ENCODE peak calls at places on chromosomes 5 and 9, in five cellular contexts. One of them, this sample, is unnamed.

GRCh38 chr9:36163049-36163839 is 5.9 kb upstream of the CCIN start:
- DNase-seq in WTC11: peak
- DNase-seq in psoas muscle: peak
- DNase-seq in HFFc6: no peak
- DNase-seq in caudate nucleus: no peak
- DNase-seq in this sample: peak

GRCh38 chr9:95092321-95093072 is 225.0 kb downstream of the FANCC start:
- DNase-seq in caudate nucleus: no peak
- DNase-seq in HFFc6: peak
- DNase-seq in WTC11: no peak
- DNase-seq in psoas muscle: no peak
- DNase-seq in this sample: peak

GRCh38 chr5:56108212-56108611 is 113.4 kb upstream of the IL6ST start:
- DNase-seq in HFFc6: no peak
- DNase-seq in WTC11: no peak
- DNase-seq in psoas muscle: no peak
- DNase-seq in caudate nucleus: no peak
- DNase-seq in this sample: no peak

GRCh38 chr5:168409601-168410458 is 76.4 kb upstream of the RARS1 start:
- DNase-seq in HFFc6: peak
- DNase-seq in psoas muscle: no peak
- DNase-seq in caudate nucleus: no peak
- DNase-seq in WTC11: no peak
- DNase-seq in this sample: no peak

GRCh38 chr9:92535940-92536850 is at the start of gene ECM2:
- DNase-seq in WTC11: no peak
- DNase-seq in HFFc6: peak
- DNase-seq in caudate nucleus: no peak
- DNase-seq in psoas muscle: no peak
- DNase-seq in this sample: no peak

GRCh38 chr9:70553718-70554673 is 139.5 kb upstream of the KLF9 start:
- DNase-seq in HFFc6: peak
- DNase-seq in psoas muscle: no peak
- DNase-seq in WTC11: peak
- DNase-seq in caudate nucleus: no peak
- DNase-seq in this sample: no peak

GRCh38 chr5:54021413-54022155 is 288.8 kb downstream of the ARL15 start:
- DNase-seq in caudate nucleus: no peak
- DNase-seq in HFFc6: no peak
- DNase-seq in psoas muscle: no peak
- DNase-seq in WTC11: no peak
- DNase-seq in this sample: no peak

GRCh38 chr9:20477940-20478620 is 144.2 kb downstream of the MLLT3 start:
- DNase-seq in caudate nucleus: no peak
- DNase-seq in WTC11: no peak
- DNase-seq in HFFc6: peak
- DNase-seq in psoas muscle: no peak
- DNase-seq in this sample: no peak

GRCh38 chr9:61673247-61673646 is 483.4 kb downstream of the SPATA31A7 start:
- DNase-seq in WTC11: no peak
- DNase-seq in caudate nucleus: no peak
- DNase-seq in HFFc6: no peak
- DNase-seq in psoas muscle: no peak
- DNase-seq in this sample: no peak

GRCh38 chr5:123752576-123752975 is 240.6 kb downstream of the CSNK1G3 start:
- DNase-seq in psoas muscle: no peak
- DNase-seq in caudate nucleus: no peak
- DNase-seq in WTC11: no peak
- DNase-seq in HFFc6: peak
- DNase-seq in this sample: no peak

GRCh38 chr5:149002761-149003689 is 59.8 kb downstream of the SH3TC2 start:
- DNase-seq in caudate nucleus: no peak
- DNase-seq in HFFc6: peak
- DNase-seq in psoas muscle: no peak
- DNase-seq in WTC11: no peak
- DNase-seq in this sample: no peak

GRCh38 chr5:155943516-155944407 is 383.2 kb upstream of the SGCD start:
- DNase-seq in WTC11: peak
- DNase-seq in psoas muscle: peak
- DNase-seq in HFFc6: no peak
- DNase-seq in caudate nucleus: no peak
- DNase-seq in this sample: peak

GRCh38 chr5:84729326-84729725 is 344.6 kb upstream of the EDIL3 start:
- DNase-seq in WTC11: no peak
- DNase-seq in psoas muscle: no peak
- DNase-seq in HFFc6: no peak
- DNase-seq in caudate nucleus: peak
- DNase-seq in this sample: no peak

This sample was measured in H7.